ENCODE peak calls at places on chromosomes 11 and 22, in nine cellular contexts. Q, I, G, J, D, B, V, P and M are unnamed samples.

GRCh38 chr11:96307748-96308133 is 35.3 kb downstream of the MAML2 start:
- DNase-seq in D (no peak), I (peak; percentile 90), G (peak; percentile 75), J (no peak), B (peak; percentile 68), V (peak; percentile 93), P (no peak), Q (peak; percentile 13), M (peak; percentile 83)

GRCh38 chr11:130486981-130487380 is 38.5 kb downstream of the ADAMTS15 start:
- DNase-seq in V (no peak), J (no peak), B (no peak), G (no peak), D (no peak), I (no peak), P (no peak), Q (no peak), M (no peak)

GRCh38 chr11:125263268-125263790 is 98.8 kb downstream of the PKNOX2 start:
- DNase-seq in B (peak; percentile 95), J (peak; percentile 95), V (peak; percentile 100), Q (no peak), I (peak; percentile 100), G (peak; percentile 36), P (no peak), D (peak; percentile 98), M (peak; percentile 99)

GRCh38 chr11:65095974-65096806 is at the start of gene VPS51:
- DNase-seq in V (peak; percentile 88), B (peak; percentile 78), I (peak; percentile 87), Q (peak; percentile 80), D (peak; percentile 98), G (peak; percentile 92), P (peak; percentile 94), J (peak; percentile 95), M (peak; percentile 73)

GRCh38 chr11:23976776-23977380 is 520.0 kb upstream of the LUZP2 start:
- DNase-seq in P (no peak), Q (no peak), I (no peak), G (no peak), D (no peak), B (no peak), J (no peak), V (peak; percentile 78), M (no peak)

GRCh38 chr22:43207849-43208702 is 21.1 kb upstream of the TTLL12 start:
- DNase-seq in P (no peak), I (no peak), D (no peak), J (no peak), V (no peak), B (no peak), Q (no peak), G (no peak), M (no peak)

GRCh38 chr11:36186340-36186739 is 102.9 kb downstream of the COMMD9 start:
- DNase-seq in Q (no peak), B (peak; percentile 78), G (no peak), D (no peak), V (peak; percentile 86), J (no peak), P (no peak), I (peak; percentile 20), M (peak; percentile 59)

GRCh38 chr11:86740628-86741488 is 59.5 kb upstream of the PRSS23 start:
- DNase-seq in P (no peak), I (peak; percentile 95), D (peak; percentile 66), G (peak; percentile 31), V (peak; percentile 98), J (peak; percentile 89), B (peak; percentile 78), Q (no peak), M (peak; percentile 86)

GRCh38 chr11:2928605-2929510 is at the start of gene PHLDA2:
- DNase-seq in G (peak; percentile 73), I (peak; percentile 59), Q (no peak), B (peak; percentile 39), V (peak; percentile 74), D (peak; percentile 69), P (no peak), J (peak; percentile 87), M (no peak)

GRCh38 chr22:45548991-45549736 is 46.5 kb downstream of the FBLN1 start:
- DNase-seq in B (peak; percentile 79), J (peak; percentile 85), I (peak; percentile 67), Q (no peak), D (peak; percentile 49), P (no peak), G (peak; percentile 45), V (peak; percentile 94), M (peak; percentile 49)

GRCh38 chr11:67776834-67777530 is 102.6 kb upstream of the ALDH3B2 start:
- DNase-seq in P (no peak), I (no peak), Q (no peak), J (peak; percentile 44), G (no peak), B (no peak), D (no peak), V (no peak), M (no peak)

GRCh38 chr22:36282078-36282831 is 29.3 kb downstream of the APOL1 start:
- DNase-seq in V (no peak), B (no peak), D (no peak), P (no peak), G (no peak), I (no peak), J (no peak), Q (no peak), M (no peak)

GRCh38 chr11:55942785-55943392 is 6.7 kb upstream of the OR5I1 start:
- DNase-seq in Q (no peak), B (no peak), J (no peak), D (peak; percentile 84), V (peak; percentile 1), P (peak; percentile 32), G (no peak), I (peak; percentile 1), M (no peak)
- TF ChIP-seq CTCF in Q (peak; percentile 32), B (peak; percentile 10), J (peak; percentile 85), D (peak; percentile 61), V (peak; percentile 12), P (peak; percentile 83), G (peak; percentile 39), I (no peak), M (peak; percentile 14)

DNA sequence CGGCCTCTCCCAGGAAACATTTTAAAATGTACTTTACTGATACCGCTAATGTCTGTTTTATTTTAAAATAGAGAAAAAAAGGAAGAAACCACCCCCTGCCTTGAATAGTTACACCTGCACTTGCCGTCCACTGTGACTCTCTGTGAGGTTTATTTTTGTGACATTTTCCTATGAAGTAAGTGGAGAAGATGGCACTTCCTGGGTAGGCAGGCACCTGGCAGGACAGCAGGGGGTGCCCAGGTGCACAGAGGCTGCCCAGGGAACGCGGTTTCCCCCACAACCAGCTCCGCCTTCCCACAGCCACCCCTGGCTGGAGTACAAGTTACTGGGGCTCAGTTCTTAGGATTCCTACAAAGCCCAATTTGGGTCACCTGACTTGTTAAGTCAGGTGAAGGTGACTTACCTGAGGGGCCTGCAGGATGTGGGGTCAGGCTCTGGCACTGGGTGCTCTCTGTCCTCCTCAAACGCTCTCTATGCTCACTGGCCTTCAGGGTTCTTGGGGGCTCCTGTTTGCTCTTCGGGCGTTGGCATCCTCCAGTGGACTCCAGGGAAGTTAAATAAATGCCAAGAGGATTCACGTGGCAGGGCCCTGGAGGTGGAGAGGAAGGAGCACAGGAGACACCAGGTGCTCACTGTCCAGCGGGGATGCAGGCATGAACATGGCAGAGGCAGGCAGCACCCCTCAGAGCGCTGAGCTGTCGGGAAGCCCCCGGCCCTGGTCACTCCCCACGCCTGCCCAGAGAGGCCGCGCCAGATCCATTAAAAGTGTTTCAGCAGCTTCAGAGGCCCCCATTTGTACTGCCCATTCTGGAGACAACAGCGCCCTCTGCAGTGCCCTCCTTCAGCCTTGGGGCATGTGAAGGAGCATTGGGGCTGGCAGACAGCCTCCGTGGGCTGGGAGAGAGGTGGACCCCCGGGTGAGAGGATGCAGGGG is 1021.2 kb downstream of the TBC1D22A start:
- DNase-seq in V (no peak), P (no peak), Q (no peak), I (no peak), B (no peak), J (peak; percentile 85), D (no peak), G (no peak), M (no peak)
- TF ChIP-seq CTCF in V (no peak), P (no peak), Q (no peak), I (no peak), B (no peak), J (peak; percentile 68), D (no peak), G (no peak), M (no peak)

GRCh38 chr11:44826922-44827643 is 100.3 kb downstream of the TSPAN18 start:
- DNase-seq in Q (no peak), V (no peak), B (no peak), G (no peak), P (no peak), I (no peak), D (no peak), J (no peak), M (no peak)

GRCh38 chr11:44823920-44824704 is 97.3 kb downstream of the TSPAN18 start:
- DNase-seq in I (no peak), B (no peak), P (no peak), J (peak; percentile 95), D (peak; percentile 85), V (no peak), Q (no peak), G (no peak), M (no peak)

GRCh38 chr11:44822369-44822768 is 95.6 kb downstream of the TSPAN18 start:
- DNase-seq in P (no peak), V (no peak), I (no peak), J (no peak), B (no peak), D (no peak), Q (no peak), G (no peak), M (no peak)

GRCh38 chr11:44825058-44825795 is 98.5 kb downstream of the TSPAN18 start:
- DNase-seq in B (no peak), I (no peak), J (peak; percentile 72), V (no peak), P (no peak), D (no peak), Q (no peak), G (no peak), M (no peak)

DNA sequence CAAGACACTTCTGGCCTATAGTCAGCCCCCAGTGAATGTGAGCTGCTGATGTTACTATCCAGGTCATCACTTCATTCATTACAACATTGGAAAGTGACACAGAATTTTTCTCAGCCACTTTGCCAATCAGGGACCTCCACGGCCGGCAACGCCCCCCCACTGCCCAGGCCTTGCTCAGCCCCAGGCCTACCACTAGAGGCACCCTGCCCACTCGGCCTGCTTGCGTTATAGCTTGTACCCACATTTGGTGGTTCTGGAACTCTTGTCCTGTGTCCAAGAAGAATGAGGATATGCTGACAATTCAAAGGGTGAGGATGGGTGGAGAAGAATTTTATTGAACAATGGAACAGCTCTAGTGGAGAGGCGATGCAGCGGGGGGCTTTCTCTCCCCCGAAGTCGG is 96.2 kb downstream of the TSPAN18 start:
- DNase-seq in P (peak; percentile 4), Q (peak; percentile 24), D (peak; percentile 54), G (no peak), I (no peak), V (no peak), B (no peak), J (peak; percentile 90), M (no peak)
- TF ChIP-seq CTCF in P (peak; percentile 66), Q (peak; percentile 48), D (peak; percentile 46), G (no peak), I (peak; percentile 55), V (peak; percentile 36), B (peak; percentile 21), J (peak; percentile 76), M (peak; percentile 40)

DNA sequence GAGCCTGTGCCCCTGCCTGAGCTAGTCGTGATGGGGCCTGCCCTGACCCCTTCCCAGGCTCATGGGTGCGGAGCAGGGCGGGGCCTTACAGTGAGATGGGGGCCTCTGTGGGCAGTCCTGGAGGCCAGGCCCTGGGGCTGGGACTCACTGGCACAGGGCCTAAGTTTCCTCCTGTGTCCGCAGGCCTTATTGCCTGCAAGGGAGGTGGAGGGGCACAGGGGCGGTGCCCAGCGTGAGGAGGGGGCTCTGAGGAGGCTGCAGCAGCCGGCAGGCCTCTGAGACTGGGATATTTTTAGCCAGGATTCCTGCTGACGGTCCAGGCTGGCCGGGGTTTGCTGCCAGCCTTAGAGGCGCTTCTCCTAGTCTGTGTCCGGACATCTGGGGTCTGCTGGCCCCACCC is 5.6 kb upstream of the RTN4R start:
- DNase-seq in V (no peak), B (no peak), I (no peak), P (no peak), Q (no peak), J (no peak), D (no peak), G (no peak), M (no peak)
- TF ChIP-seq CTCF in V (no peak), B (no peak), I (no peak), P (no peak), Q (no peak), J (no peak), D (no peak), G (no peak), M (no peak)